ENCODE peak calls at places on chromosomes 4 and X, in seven cellular contexts. U is left lung, K is esophagus muscularis mucosa, M is HCT116, C is psoas muscle, W is IMR-90, I is cardiac muscle cell. V is an unnamed sample. For H3K9me3, the result is how much of the 10 kb centered on the place peaks cover.

GRCh38 chr4:175633310-175633709 is 178.8 kb downstream of the GPM6A start:
- DNase-seq in I (no peak), W (no peak), M (no peak), K (no peak), C (no peak), U (no peak), V (no peak)

GRCh38 chr4:13471400-13471799 is 12.7 kb downstream of the RAB28 start:
- DNase-seq in C (no peak), U (no peak), M (no peak), K (no peak), I (no peak), W (no peak), V (no peak)

GRCh38 chr4:67436742-67437141 is 108.6 kb downstream of the CENPC start:
- DNase-seq in C (no peak), I (peak), K (no peak), M (no peak), U (no peak), W (peak), V (no peak)

GRCh38 chrX:103211012-103211715 is 3.7 kb upstream of the BEX4 start:
- DNase-seq in U (no peak), I (peak), M (peak), C (no peak), K (no peak), W (peak), V (peak)

GRCh38 chr4:76035146-76035545 is 724 bp downstream of the CXCL11 start:
- DNase-seq in C (no peak), U (no peak), M (no peak), W (no peak), K (no peak), I (no peak), V (no peak)

GRCh38 chr4:38177035-38177791 is 217.0 kb downstream of the PTTG2 start:
- DNase-seq in K (no peak), M (no peak), W (peak), C (no peak), I (peak), U (peak), V (no peak)

GRCh38 chrX:9117851-9118250 is 83.9 kb upstream of the FAM9B start:
- DNase-seq in U (no peak), W (peak), M (no peak), K (no peak), I (no peak), C (no peak), V (no peak)

GRCh38 chr4:163544407-163545038 is 50.0 kb downstream of the TMA16 start:
- DNase-seq in U (peak), I (peak), M (no peak), K (no peak), W (peak), C (peak), V (peak)

GRCh38 chrX:104668550-104668949 is 102.6 kb downstream of the IL1RAPL2 start:
- DNase-seq in W (peak), U (no peak), K (no peak), M (no peak), C (no peak), I (peak), V (no peak)

GRCh38 chr4:40550900-40551546 is 78.6 kb downstream of the RBM47 start:
- DNase-seq in K (no peak), W (peak), M (peak), I (peak), C (no peak), U (no peak), V (peak)

GRCh38 chr4:106369456-106370060 is 980 bp upstream of the GIMD1 start:
- DNase-seq in C (no peak), U (no peak), K (no peak), W (peak), I (peak), M (peak), V (peak)

GRCh38 chr4:26238782-26239647 is 81.8 kb upstream of the RBPJ start:
- DNase-seq in M (no peak), C (no peak), W (peak), K (peak), I (peak), U (no peak), V (peak)

GRCh38 chrX:154515803-154516654 is at the start of gene FAM3A:
- DNase-seq in U (peak), W (peak), K (peak), I (peak), M (peak), C (peak), V (peak)

GRCh38 chr4:89899157-89899556 is 4.5 kb downstream of the MMRN1 start:
- DNase-seq in I (peak), U (no peak), W (no peak), M (no peak), K (no peak), C (no peak), V (no peak)

GRCh38 chrX:3713937-3714434 is 537 bp upstream of the PRKX start:
- DNase-seq in K (no peak), I (no peak), U (no peak), C (no peak), W (no peak), M (no peak), V (peak)

GRCh38 chrX:92213781-92214180 is 434.6 kb downstream of the PCDH11X start:
- DNase-seq in W (peak), K (no peak), M (no peak), I (no peak), C (no peak), U (no peak), V (no peak)

GRCh38 chrX:151919610-151920009 is 6.9 kb downstream of the MAGEA4 start:
- DNase-seq in K (no peak), U (no peak), M (no peak), W (no peak), I (no peak), C (no peak), V (no peak)

GRCh38 chrX:116667760-116668159 is 205.0 kb upstream of the CT83 start:
- DNase-seq in C (peak), I (no peak), W (no peak), U (no peak), M (no peak), K (no peak), V (no peak)

GRCh38 chrX:153853902-153854267 is 23.5 kb upstream of the PDZD4 start:
- DNase-seq in W (no peak), K (no peak), I (no peak), C (no peak), M (no peak), U (no peak), V (no peak)

GRCh38 chr4:74624351-74625151 is 169.8 kb downstream of the BTC start:
- DNase-seq in U (no peak), M (peak), K (no peak), W (peak), C (no peak), I (peak), V (no peak)

GRCh38 chrX:10242036-10242435 is 85.3 kb downstream of the CLCN4 start:
- DNase-seq in I (no peak), U (no peak), C (no peak), M (no peak), W (no peak), K (no peak), V (no peak)

GRCh38 chrX:136268051-136269048 is 17.1 kb upstream of the MAP7D3 start:
- DNase-seq in C (no peak), I (peak), W (peak), M (peak), K (no peak), U (no peak), V (peak)

GRCh38 chr4:187478292-187479205 is 517.0 kb upstream of the ZFP42 start:
- DNase-seq in M (no peak), U (no peak), I (peak), W (peak), C (no peak), K (peak), V (no peak)

GRCh38 chr4:154491731-154492249 is at the start of gene DCHS2:
- DNase-seq in K (peak), U (peak), I (peak), M (no peak), W (no peak), C (peak), V (peak)

GRCh38 chrX:103878466-103879151 is 46.6 kb upstream of the RAB9B start:
- DNase-seq in M (peak), C (no peak), K (no peak), U (no peak), W (peak), I (peak), V (no peak)

GRCh38 chr4:128338634-128339355 is 51.2 kb upstream of the PGRMC2 start:
- DNase-seq in C (no peak), I (peak), W (peak), K (no peak), U (no peak), M (no peak), V (no peak)

GRCh38 chr4:124953059-124953850 is 240.7 kb upstream of the ANKRD50 start:
- DNase-seq in W (peak), K (no peak), I (peak), M (no peak), C (no peak), U (no peak), V (no peak)

GRCh38 chr4:6840062-6840976 is 57.8 kb downstream of the KIAA0232 start:
- DNase-seq in W (peak), I (peak), M (no peak), U (no peak), C (no peak), K (no peak), V (no peak)

GRCh38 chr4:83171640-83172039 is 57.1 kb upstream of the PLAC8 start:
- DNase-seq in U (no peak), I (peak), K (no peak), M (no peak), W (no peak), C (no peak), V (no peak)

GRCh38 chr4:11426716-11427115 is 2.0 kb downstream of the HS3ST1 start:
- DNase-seq in M (no peak), W (no peak), I (peak), C (no peak), U (no peak), K (no peak), V (no peak)

GRCh38 chr4:165079476-165079875 is 25.8 kb downstream of the TRIM75 start:
- DNase-seq in W (peak), I (peak), M (no peak), K (peak), C (peak), U (no peak), V (peak)

GRCh38 chrX:17024896-17025295 is 78.4 kb downstream of the REPS2 start:
- DNase-seq in K (no peak), W (no peak), U (no peak), C (no peak), M (no peak), I (peak), V (peak)

GRCh38 chrX:121581885-121582284 is 534.5 kb downstream of the GLUD2 start:
- DNase-seq in M (no peak), K (no peak), U (no peak), C (no peak), I (no peak), W (no peak), V (no peak)

GRCh38 chrX:153941331-153942252 is 2.9 kb downstream of the RENBP start:
- DNase-seq in M (no peak), C (no peak), I (no peak), W (no peak), U (no peak), K (no peak), V (no peak)

GRCh38 chr4:62548108-62548524 is 1348.0 kb downstream of the ADGRL3 start:
- DNase-seq in W (no peak), U (peak), I (peak), K (no peak), M (no peak), C (peak), V (no peak)

GRCh38 chrX:23901065-23901464 is 6.7 kb downstream of the APOO start:
- DNase-seq in C (no peak), U (no peak), I (peak), M (peak), K (no peak), W (peak), V (no peak)

GRCh38 chr4:15676899-15677298 is 4.7 kb upstream of the FAM200B start:
- DNase-seq in K (no peak), I (no peak), M (no peak), U (no peak), C (no peak), W (no peak), V (no peak)

GRCh38 chr4:15676039-15676438 is 5.6 kb upstream of the FAM200B start:
- DNase-seq in I (no peak), U (no peak), C (no peak), M (no peak), W (no peak), K (no peak), V (no peak)

GRCh38 chr4:15673337-15673736 is 8.3 kb upstream of the FAM200B start:
- DNase-seq in U (no peak), I (no peak), W (no peak), M (no peak), C (no peak), K (no peak), V (no peak)

GRCh38 chr4:15674926-15675325 is 6.7 kb upstream of the FAM200B start:
- DNase-seq in I (no peak), U (no peak), M (no peak), W (no peak), C (no peak), K (no peak), V (no peak)

DNA sequence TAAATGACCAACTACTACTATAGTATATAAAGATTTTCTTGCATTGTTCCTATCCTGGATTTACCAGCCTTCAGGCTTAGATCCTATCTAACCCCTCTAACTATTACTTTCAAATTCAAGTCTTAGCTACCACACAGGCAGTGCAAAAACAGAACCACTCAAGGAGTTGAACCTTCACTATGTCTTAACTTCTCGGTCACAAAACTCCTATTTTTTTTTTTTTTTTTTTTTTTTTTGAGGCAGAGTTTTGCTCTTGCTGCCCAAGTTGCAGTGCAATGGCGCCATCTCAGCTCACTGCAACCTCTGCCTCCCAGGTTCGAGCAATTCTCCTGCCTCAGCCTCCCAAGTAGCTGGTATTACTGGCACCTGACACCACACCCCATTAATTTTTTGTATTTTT is 6.3 kb upstream of the FAM200B start:
- DNase-seq in W (no peak), K (no peak), U (no peak), C (no peak), M (no peak), I (no peak), V (no peak)
- TF ChIP-seq CTCF in W (no peak), K (no peak), U (no peak), C (no peak), M (no peak), I (no peak), V (no peak)

GRCh38 chr4:131046821-131047220 is 1950.9 kb downstream of the C4orf33 start:
- DNase-seq in I (no peak), C (no peak), M (no peak), W (no peak), K (no peak), U (no peak), V (no peak)

GRCh38 chr4:131054489-131055019 is 1958.6 kb downstream of the C4orf33 start:
- DNase-seq in M (peak), U (peak), K (no peak), C (no peak), W (no peak), I (no peak), V (no peak)

GRCh38 chr4:131052646-131053045 is 1956.7 kb downstream of the C4orf33 start:
- DNase-seq in K (no peak), C (no peak), I (no peak), M (no peak), U (no peak), W (no peak), V (no peak)
- H3K9me3 ChIP-seq in K (under half), C (under half), I (under half), M (under half), U (under half), W (under half), V (under half)

GRCh38 chrX:66150188-66150587 is 13.9 kb upstream of the HEPH start:
- DNase-seq in U (no peak), M (no peak), C (no peak), K (no peak), I (no peak), W (peak), V (no peak)

GRCh38 chrX:66142351-66142750 is 21.7 kb upstream of the HEPH start:
- DNase-seq in W (no peak), M (no peak), C (no peak), K (no peak), I (no peak), U (no peak), V (no peak)

GRCh38 chrX:66149519-66149918 is 14.5 kb upstream of the HEPH start:
- DNase-seq in M (no peak), U (no peak), I (no peak), W (no peak), K (no peak), C (no peak), V (no peak)

DNA sequence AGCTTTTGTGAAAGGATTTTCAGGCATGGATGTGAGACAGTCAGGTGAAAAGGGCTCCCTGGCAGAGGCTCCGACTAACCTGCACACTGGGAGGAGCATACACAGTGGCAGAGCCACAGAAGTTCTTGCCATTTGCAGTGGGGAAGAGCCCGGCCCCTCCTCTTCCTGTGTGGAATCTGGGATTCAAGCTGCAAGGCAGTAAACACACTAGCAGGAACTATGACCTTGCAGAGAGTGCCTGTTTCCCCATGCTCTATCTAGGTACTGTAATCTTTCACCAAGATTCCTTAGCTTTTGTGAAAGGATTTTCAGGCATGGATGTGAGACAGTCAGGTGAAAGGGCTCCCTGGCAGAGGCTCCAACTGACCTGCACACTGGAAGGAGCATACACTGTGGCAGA is 19.8 kb upstream of the HEPH start:
- DNase-seq in C (no peak), M (no peak), K (no peak), I (no peak), U (no peak), W (no peak), V (no peak)
- TF ChIP-seq CTCF in C (no peak), M (no peak), K (no peak), I (no peak), U (no peak), W (no peak), V (no peak)

DNA sequence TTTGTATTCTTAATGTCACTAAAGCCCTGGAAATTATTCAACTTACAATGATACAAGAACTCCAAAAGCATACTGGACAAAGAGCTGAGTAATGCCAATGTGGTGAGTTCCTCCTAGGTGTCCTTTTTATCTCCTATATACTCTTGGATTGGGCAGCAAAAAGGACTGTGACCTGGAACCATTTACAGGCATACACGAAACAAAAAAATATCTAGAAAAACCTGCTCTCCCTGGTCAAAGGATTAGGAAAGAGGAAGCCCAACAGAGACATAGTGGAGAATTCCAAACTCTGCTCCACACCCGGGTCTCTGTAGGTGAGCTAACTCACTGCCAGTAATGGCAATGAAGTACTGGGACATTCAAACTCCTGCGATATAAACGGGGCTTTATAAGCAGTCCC is 25.3 kb downstream of the SULT1B1 start:
- DNase-seq in W (no peak), U (no peak), M (no peak), C (no peak), K (no peak), I (no peak), V (no peak)
- H3K9me3 ChIP-seq in W (under half), U (under half), M (under half), C (under half), K (under half), I (under half), V (under half)

DNA sequence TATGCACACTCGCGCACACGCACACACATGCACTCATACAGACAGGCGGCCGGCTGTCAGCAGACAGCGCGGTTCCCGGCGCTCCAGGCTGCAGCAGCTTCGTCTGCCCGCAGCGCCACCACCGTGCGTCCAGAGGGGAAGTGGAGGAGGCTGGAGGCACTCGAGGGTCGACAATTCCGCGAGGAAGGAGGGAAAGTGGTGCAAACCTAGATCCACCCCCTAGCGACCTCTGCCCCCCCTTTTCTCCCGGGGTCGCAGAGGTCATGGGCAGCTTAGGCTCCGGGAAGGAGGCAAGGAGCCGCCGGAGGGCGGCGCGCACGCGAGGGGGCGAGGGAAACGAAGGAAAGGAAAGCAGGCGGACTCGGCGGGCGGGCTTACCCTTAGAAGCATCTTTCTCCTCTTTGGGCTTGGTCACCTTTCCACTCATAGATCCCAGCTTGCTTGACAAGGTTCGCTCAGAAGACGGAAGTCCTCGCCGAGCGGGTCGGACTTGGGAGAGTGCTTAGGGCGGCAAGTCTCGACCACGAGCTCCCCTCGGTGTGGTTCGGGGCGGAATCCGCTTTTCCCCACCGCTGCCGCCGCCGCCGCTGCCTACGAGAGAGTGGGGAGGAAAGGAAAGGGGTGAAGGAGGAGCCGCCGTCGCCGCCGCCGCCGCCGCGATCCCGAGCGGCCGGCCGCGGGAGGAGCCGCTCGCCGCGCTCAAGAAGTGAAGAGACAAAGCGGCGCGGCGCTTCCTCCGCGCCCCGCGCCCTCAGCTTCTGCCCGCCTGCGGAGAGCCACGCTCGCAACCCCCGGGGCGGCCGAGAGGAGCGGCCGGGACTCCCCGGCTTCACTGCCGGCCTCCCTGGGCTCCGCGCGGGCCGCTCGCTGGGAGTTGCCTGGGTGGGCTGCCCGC is 326.6 kb upstream of the F9 start:
- DNase-seq in C (peak), U (peak), M (no peak), K (no peak), W (no peak), I (peak), V (no peak)
- TF ChIP-seq CTCF in C (no peak), U (no peak), M (no peak), K (no peak), W (no peak), I (no peak), V (no peak)

GRCh38 chrX:53398216-53398615 is 24.2 kb downstream of the SMC1A start:
- DNase-seq in K (no peak), W (no peak), U (no peak), I (no peak), C (no peak), M (no peak), V (no peak)

DNA sequence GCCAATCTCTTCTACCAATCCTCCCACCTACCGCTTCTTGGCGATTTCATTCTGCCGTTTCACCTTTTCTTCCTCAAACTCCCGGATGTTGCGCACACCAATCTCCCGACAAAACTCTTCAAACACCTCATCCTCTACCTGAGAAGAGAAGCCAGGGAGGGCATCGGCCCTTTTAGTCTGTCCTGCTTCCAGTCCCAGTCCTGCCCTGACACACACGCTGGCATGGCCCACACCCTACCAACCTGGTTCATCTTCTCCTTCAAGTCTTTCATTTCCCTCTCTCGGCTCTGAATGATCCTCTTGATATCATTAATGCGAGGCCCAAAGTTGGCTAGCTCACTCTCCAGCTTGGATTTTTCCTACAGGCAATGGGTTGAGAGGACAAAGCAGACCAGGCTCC is 18.9 kb downstream of the SMC1A start:
- DNase-seq in W (no peak), C (no peak), K (no peak), I (no peak), U (no peak), M (no peak), V (no peak)
- H3K9me3 ChIP-seq in W (under half), C (under half), K (under half), I (under half), U (under half), M (under half), V (under half)

V was measured in colonic mucosa.